ENCODE peak calls at places on chromosome 21, in nine cellular contexts. One of them, this sample, is unnamed.

GRCh38 chr21:28089599-28090421 is 902.9 kb downstream of the LTN1 start:
- DNase-seq in Calu3: peak; percentile 25
- DNase-seq in stimulated activated CD8-positive, alpha-beta memory T cell treated with anti-CD3 and anti-CD28 coated beads, Interleukin-4, amount 100 ng/mL, for 1 hour: no peak
- DNase-seq in NCI-H510A: no peak
- DNase-seq in frontal cortex: no peak
- DNase-seq in tibial nerve: no peak
- DNase-seq in naive thymus-derived CD8-positive, alpha-beta T cell: no peak
- DNase-seq in substantia nigra: no peak
- DNase-seq in stimulated activated CD4-positive, alpha-beta T cell treated with anti-CD3 and anti-CD28 coated beads, Interleukin-1b, Interleukin-23, amount 100 ng/mL, for 1 hour: no peak
- DNase-seq in this sample: no peak

GRCh38 chr21:42108554-42108885 is 37.4 kb downstream of the UMODL1 start:
- DNase-seq in substantia nigra: no peak
- DNase-seq in Calu3: no peak
- DNase-seq in tibial nerve: no peak
- DNase-seq in stimulated activated CD4-positive, alpha-beta T cell treated with anti-CD3 and anti-CD28 coated beads, Interleukin-1b, Interleukin-23, amount 100 ng/mL, for 1 hour: no peak
- DNase-seq in stimulated activated CD8-positive, alpha-beta memory T cell treated with anti-CD3 and anti-CD28 coated beads, Interleukin-4, amount 100 ng/mL, for 1 hour: no peak
- DNase-seq in NCI-H510A: no peak
- DNase-seq in naive thymus-derived CD8-positive, alpha-beta T cell: no peak
- DNase-seq in frontal cortex: no peak
- DNase-seq in this sample: peak; percentile 92

GRCh38 chr21:30072496-30072895 is 94.1 kb downstream of the CLDN17 start:
- DNase-seq in tibial nerve: no peak
- DNase-seq in NCI-H510A: no peak
- DNase-seq in stimulated activated CD4-positive, alpha-beta T cell treated with anti-CD3 and anti-CD28 coated beads, Interleukin-1b, Interleukin-23, amount 100 ng/mL, for 1 hour: no peak
- DNase-seq in frontal cortex: no peak
- DNase-seq in naive thymus-derived CD8-positive, alpha-beta T cell: no peak
- DNase-seq in Calu3: peak; percentile 46
- DNase-seq in substantia nigra: no peak
- DNase-seq in stimulated activated CD8-positive, alpha-beta memory T cell treated with anti-CD3 and anti-CD28 coated beads, Interleukin-4, amount 100 ng/mL, for 1 hour: no peak
- DNase-seq in this sample: no peak

GRCh38 chr21:26887241-26887640 is 42.0 kb upstream of the ADAMTS1 start:
- DNase-seq in substantia nigra: no peak
- DNase-seq in stimulated activated CD4-positive, alpha-beta T cell treated with anti-CD3 and anti-CD28 coated beads, Interleukin-1b, Interleukin-23, amount 100 ng/mL, for 1 hour: no peak
- DNase-seq in NCI-H510A: no peak
- DNase-seq in Calu3: no peak
- DNase-seq in stimulated activated CD8-positive, alpha-beta memory T cell treated with anti-CD3 and anti-CD28 coated beads, Interleukin-4, amount 100 ng/mL, for 1 hour: no peak
- DNase-seq in naive thymus-derived CD8-positive, alpha-beta T cell: no peak
- DNase-seq in tibial nerve: no peak
- DNase-seq in frontal cortex: no peak
- DNase-seq in this sample: no peak

GRCh38 chr21:35927262-35927661 is 133.1 kb downstream of the SETD4 start:
- DNase-seq in stimulated activated CD8-positive, alpha-beta memory T cell treated with anti-CD3 and anti-CD28 coated beads, Interleukin-4, amount 100 ng/mL, for 1 hour: no peak
- DNase-seq in naive thymus-derived CD8-positive, alpha-beta T cell: no peak
- DNase-seq in frontal cortex: no peak
- DNase-seq in stimulated activated CD4-positive, alpha-beta T cell treated with anti-CD3 and anti-CD28 coated beads, Interleukin-1b, Interleukin-23, amount 100 ng/mL, for 1 hour: no peak
- DNase-seq in substantia nigra: no peak
- DNase-seq in Calu3: no peak
- DNase-seq in NCI-H510A: peak; percentile 62
- DNase-seq in tibial nerve: no peak
- DNase-seq in this sample: no peak

GRCh38 chr21:26041441-26042180 is 129.0 kb downstream of the APP start:
- DNase-seq in stimulated activated CD4-positive, alpha-beta T cell treated with anti-CD3 and anti-CD28 coated beads, Interleukin-1b, Interleukin-23, amount 100 ng/mL, for 1 hour: no peak
- DNase-seq in substantia nigra: no peak
- DNase-seq in naive thymus-derived CD8-positive, alpha-beta T cell: no peak
- DNase-seq in frontal cortex: no peak
- DNase-seq in Calu3: no peak
- DNase-seq in stimulated activated CD8-positive, alpha-beta memory T cell treated with anti-CD3 and anti-CD28 coated beads, Interleukin-4, amount 100 ng/mL, for 1 hour: no peak
- DNase-seq in NCI-H510A: no peak
- DNase-seq in tibial nerve: no peak
- DNase-seq in this sample: no peak

GRCh38 chr21:34938079-34938764 is 110.9 kb downstream of the RUNX1 start:
- DNase-seq in NCI-H510A: no peak
- DNase-seq in naive thymus-derived CD8-positive, alpha-beta T cell: no peak
- DNase-seq in frontal cortex: no peak
- DNase-seq in tibial nerve: no peak
- DNase-seq in stimulated activated CD8-positive, alpha-beta memory T cell treated with anti-CD3 and anti-CD28 coated beads, Interleukin-4, amount 100 ng/mL, for 1 hour: no peak
- DNase-seq in stimulated activated CD4-positive, alpha-beta T cell treated with anti-CD3 and anti-CD28 coated beads, Interleukin-1b, Interleukin-23, amount 100 ng/mL, for 1 hour: no peak
- DNase-seq in substantia nigra: no peak
- DNase-seq in Calu3: no peak
- DNase-seq in this sample: no peak

GRCh38 chr21:29953072-29953471 is 13.3 kb upstream of the GRIK1 start:
- DNase-seq in Calu3: no peak
- DNase-seq in stimulated activated CD4-positive, alpha-beta T cell treated with anti-CD3 and anti-CD28 coated beads, Interleukin-1b, Interleukin-23, amount 100 ng/mL, for 1 hour: no peak
- DNase-seq in frontal cortex: no peak
- DNase-seq in tibial nerve: no peak
- DNase-seq in naive thymus-derived CD8-positive, alpha-beta T cell: no peak
- DNase-seq in substantia nigra: no peak
- DNase-seq in NCI-H510A: no peak
- DNase-seq in stimulated activated CD8-positive, alpha-beta memory T cell treated with anti-CD3 and anti-CD28 coated beads, Interleukin-4, amount 100 ng/mL, for 1 hour: no peak
- DNase-seq in this sample: no peak

GRCh38 chr21:45972716-45973474 is 8.7 kb upstream of the COL6A1 start:
- DNase-seq in Calu3: no peak
- DNase-seq in stimulated activated CD4-positive, alpha-beta T cell treated with anti-CD3 and anti-CD28 coated beads, Interleukin-1b, Interleukin-23, amount 100 ng/mL, for 1 hour: no peak
- DNase-seq in stimulated activated CD8-positive, alpha-beta memory T cell treated with anti-CD3 and anti-CD28 coated beads, Interleukin-4, amount 100 ng/mL, for 1 hour: no peak
- DNase-seq in tibial nerve: peak; percentile 63
- DNase-seq in substantia nigra: no peak
- DNase-seq in NCI-H510A: no peak
- DNase-seq in naive thymus-derived CD8-positive, alpha-beta T cell: no peak
- DNase-seq in frontal cortex: no peak
- DNase-seq in this sample: no peak

GRCh38 chr21:34020005-34020847 is 53.2 kb upstream of the MRPS6 start:
- DNase-seq in substantia nigra: no peak
- DNase-seq in Calu3: no peak
- DNase-seq in stimulated activated CD4-positive, alpha-beta T cell treated with anti-CD3 and anti-CD28 coated beads, Interleukin-1b, Interleukin-23, amount 100 ng/mL, for 1 hour: no peak
- DNase-seq in stimulated activated CD8-positive, alpha-beta memory T cell treated with anti-CD3 and anti-CD28 coated beads, Interleukin-4, amount 100 ng/mL, for 1 hour: no peak
- DNase-seq in naive thymus-derived CD8-positive, alpha-beta T cell: no peak
- DNase-seq in frontal cortex: no peak
- DNase-seq in tibial nerve: no peak
- DNase-seq in NCI-H510A: peak; percentile 15
- DNase-seq in this sample: no peak

GRCh38 chr21:20882462-20883415 is 115.5 kb upstream of the NCAM2 start:
- DNase-seq in stimulated activated CD4-positive, alpha-beta T cell treated with anti-CD3 and anti-CD28 coated beads, Interleukin-1b, Interleukin-23, amount 100 ng/mL, for 1 hour: no peak
- DNase-seq in stimulated activated CD8-positive, alpha-beta memory T cell treated with anti-CD3 and anti-CD28 coated beads, Interleukin-4, amount 100 ng/mL, for 1 hour: no peak
- DNase-seq in NCI-H510A: no peak
- DNase-seq in tibial nerve: no peak
- DNase-seq in frontal cortex: no peak
- DNase-seq in substantia nigra: no peak
- DNase-seq in Calu3: peak; percentile 3
- DNase-seq in naive thymus-derived CD8-positive, alpha-beta T cell: no peak
- DNase-seq in this sample: no peak

GRCh38 chr21:45224189-45224938 is 63.3 kb downstream of the POFUT2 start:
- DNase-seq in stimulated activated CD8-positive, alpha-beta memory T cell treated with anti-CD3 and anti-CD28 coated beads, Interleukin-4, amount 100 ng/mL, for 1 hour: peak; percentile 43
- DNase-seq in stimulated activated CD4-positive, alpha-beta T cell treated with anti-CD3 and anti-CD28 coated beads, Interleukin-1b, Interleukin-23, amount 100 ng/mL, for 1 hour: peak; percentile 29
- DNase-seq in frontal cortex: no peak
- DNase-seq in substantia nigra: no peak
- DNase-seq in tibial nerve: no peak
- DNase-seq in Calu3: no peak
- DNase-seq in naive thymus-derived CD8-positive, alpha-beta T cell: peak; percentile 10
- DNase-seq in NCI-H510A: no peak
- DNase-seq in this sample: peak; percentile 84

GRCh38 chr21:31974454-31974985 is 101.7 kb downstream of the HUNK start:
- DNase-seq in frontal cortex: no peak
- DNase-seq in substantia nigra: no peak
- DNase-seq in stimulated activated CD4-positive, alpha-beta T cell treated with anti-CD3 and anti-CD28 coated beads, Interleukin-1b, Interleukin-23, amount 100 ng/mL, for 1 hour: no peak
- DNase-seq in naive thymus-derived CD8-positive, alpha-beta T cell: peak; percentile 69
- DNase-seq in Calu3: no peak
- DNase-seq in tibial nerve: no peak
- DNase-seq in NCI-H510A: no peak
- DNase-seq in stimulated activated CD8-positive, alpha-beta memory T cell treated with anti-CD3 and anti-CD28 coated beads, Interleukin-4, amount 100 ng/mL, for 1 hour: no peak
- DNase-seq in this sample: no peak

GRCh38 chr21:45228171-45228641 is 59.5 kb downstream of the POFUT2 start:
- DNase-seq in Calu3: peak; percentile 12
- DNase-seq in tibial nerve: no peak
- DNase-seq in naive thymus-derived CD8-positive, alpha-beta T cell: peak; percentile 29
- DNase-seq in frontal cortex: no peak
- DNase-seq in NCI-H510A: no peak
- DNase-seq in substantia nigra: no peak
- DNase-seq in stimulated activated CD4-positive, alpha-beta T cell treated with anti-CD3 and anti-CD28 coated beads, Interleukin-1b, Interleukin-23, amount 100 ng/mL, for 1 hour: peak; percentile 32
- DNase-seq in stimulated activated CD8-positive, alpha-beta memory T cell treated with anti-CD3 and anti-CD28 coated beads, Interleukin-4, amount 100 ng/mL, for 1 hour: peak; percentile 59
- DNase-seq in this sample: no peak

GRCh38 chr21:43919871-43920801 is 55.1 kb downstream of the AGPAT3 start:
- DNase-seq in tibial nerve: no peak
- DNase-seq in NCI-H510A: no peak
- DNase-seq in Calu3: no peak
- DNase-seq in frontal cortex: no peak
- DNase-seq in naive thymus-derived CD8-positive, alpha-beta T cell: no peak
- DNase-seq in substantia nigra: no peak
- DNase-seq in stimulated activated CD8-positive, alpha-beta memory T cell treated with anti-CD3 and anti-CD28 coated beads, Interleukin-4, amount 100 ng/mL, for 1 hour: no peak
- DNase-seq in stimulated activated CD4-positive, alpha-beta T cell treated with anti-CD3 and anti-CD28 coated beads, Interleukin-1b, Interleukin-23, amount 100 ng/mL, for 1 hour: no peak
- DNase-seq in this sample: peak; percentile 90

GRCh38 chr21:34989337-34990151 is 59.6 kb downstream of the RUNX1 start:
- DNase-seq in tibial nerve: no peak
- DNase-seq in frontal cortex: no peak
- DNase-seq in Calu3: no peak
- DNase-seq in stimulated activated CD8-positive, alpha-beta memory T cell treated with anti-CD3 and anti-CD28 coated beads, Interleukin-4, amount 100 ng/mL, for 1 hour: no peak
- DNase-seq in substantia nigra: no peak
- DNase-seq in NCI-H510A: no peak
- DNase-seq in naive thymus-derived CD8-positive, alpha-beta T cell: no peak
- DNase-seq in stimulated activated CD4-positive, alpha-beta T cell treated with anti-CD3 and anti-CD28 coated beads, Interleukin-1b, Interleukin-23, amount 100 ng/mL, for 1 hour: no peak
- DNase-seq in this sample: no peak

GRCh38 chr21:44532165-44532564 is 7.8 kb downstream of the KRTAP10-1 start:
- DNase-seq in stimulated activated CD4-positive, alpha-beta T cell treated with anti-CD3 and anti-CD28 coated beads, Interleukin-1b, Interleukin-23, amount 100 ng/mL, for 1 hour: no peak
- DNase-seq in stimulated activated CD8-positive, alpha-beta memory T cell treated with anti-CD3 and anti-CD28 coated beads, Interleukin-4, amount 100 ng/mL, for 1 hour: no peak
- DNase-seq in tibial nerve: no peak
- DNase-seq in frontal cortex: no peak
- DNase-seq in Calu3: no peak
- DNase-seq in naive thymus-derived CD8-positive, alpha-beta T cell: no peak
- DNase-seq in NCI-H510A: no peak
- DNase-seq in substantia nigra: no peak
- DNase-seq in this sample: peak; percentile 57

GRCh38 chr21:42112857-42113256 is 41.7 kb downstream of the UMODL1 start:
- DNase-seq in naive thymus-derived CD8-positive, alpha-beta T cell: no peak
- DNase-seq in Calu3: no peak
- DNase-seq in tibial nerve: no peak
- DNase-seq in stimulated activated CD8-positive, alpha-beta memory T cell treated with anti-CD3 and anti-CD28 coated beads, Interleukin-4, amount 100 ng/mL, for 1 hour: no peak
- DNase-seq in NCI-H510A: no peak
- DNase-seq in stimulated activated CD4-positive, alpha-beta T cell treated with anti-CD3 and anti-CD28 coated beads, Interleukin-1b, Interleukin-23, amount 100 ng/mL, for 1 hour: no peak
- DNase-seq in frontal cortex: no peak
- DNase-seq in substantia nigra: no peak
- DNase-seq in this sample: peak; percentile 2

GRCh38 chr21:41726058-41726558 is 40.7 kb downstream of the RIPK4 start:
- DNase-seq in frontal cortex: no peak
- DNase-seq in NCI-H510A: no peak
- DNase-seq in Calu3: no peak
- DNase-seq in naive thymus-derived CD8-positive, alpha-beta T cell: no peak
- DNase-seq in stimulated activated CD4-positive, alpha-beta T cell treated with anti-CD3 and anti-CD28 coated beads, Interleukin-1b, Interleukin-23, amount 100 ng/mL, for 1 hour: no peak
- DNase-seq in stimulated activated CD8-positive, alpha-beta memory T cell treated with anti-CD3 and anti-CD28 coated beads, Interleukin-4, amount 100 ng/mL, for 1 hour: no peak
- DNase-seq in substantia nigra: no peak
- DNase-seq in tibial nerve: no peak
- DNase-seq in this sample: peak; percentile 86

GRCh38 chr21:20306836-20307235 is 691.4 kb upstream of the NCAM2 start:
- DNase-seq in substantia nigra: no peak
- DNase-seq in tibial nerve: no peak
- DNase-seq in Calu3: no peak
- DNase-seq in stimulated activated CD4-positive, alpha-beta T cell treated with anti-CD3 and anti-CD28 coated beads, Interleukin-1b, Interleukin-23, amount 100 ng/mL, for 1 hour: no peak
- DNase-seq in NCI-H510A: no peak
- DNase-seq in frontal cortex: no peak
- DNase-seq in naive thymus-derived CD8-positive, alpha-beta T cell: no peak
- DNase-seq in stimulated activated CD8-positive, alpha-beta memory T cell treated with anti-CD3 and anti-CD28 coated beads, Interleukin-4, amount 100 ng/mL, for 1 hour: no peak
- DNase-seq in this sample: no peak

GRCh38 chr21:26572668-26573381 is at the start of gene CYYR1:
- DNase-seq in frontal cortex: no peak
- DNase-seq in substantia nigra: no peak
- DNase-seq in tibial nerve: no peak
- DNase-seq in naive thymus-derived CD8-positive, alpha-beta T cell: no peak
- DNase-seq in stimulated activated CD4-positive, alpha-beta T cell treated with anti-CD3 and anti-CD28 coated beads, Interleukin-1b, Interleukin-23, amount 100 ng/mL, for 1 hour: no peak
- DNase-seq in stimulated activated CD8-positive, alpha-beta memory T cell treated with anti-CD3 and anti-CD28 coated beads, Interleukin-4, amount 100 ng/mL, for 1 hour: no peak
- DNase-seq in NCI-H510A: no peak
- DNase-seq in Calu3: no peak
- DNase-seq in this sample: no peak

GRCh38 chr21:42451941-42452340 is 44.1 kb downstream of the RSPH1 start:
- DNase-seq in tibial nerve: no peak
- DNase-seq in NCI-H510A: no peak
- DNase-seq in Calu3: no peak
- DNase-seq in substantia nigra: no peak
- DNase-seq in frontal cortex: no peak
- DNase-seq in stimulated activated CD8-positive, alpha-beta memory T cell treated with anti-CD3 and anti-CD28 coated beads, Interleukin-4, amount 100 ng/mL, for 1 hour: no peak
- DNase-seq in stimulated activated CD4-positive, alpha-beta T cell treated with anti-CD3 and anti-CD28 coated beads, Interleukin-1b, Interleukin-23, amount 100 ng/mL, for 1 hour: no peak
- DNase-seq in naive thymus-derived CD8-positive, alpha-beta T cell: no peak
- DNase-seq in this sample: no peak

GRCh38 chr21:16468191-16468590 is 738.4 kb downstream of the USP25 start:
- DNase-seq in stimulated activated CD4-positive, alpha-beta T cell treated with anti-CD3 and anti-CD28 coated beads, Interleukin-1b, Interleukin-23, amount 100 ng/mL, for 1 hour: no peak
- DNase-seq in NCI-H510A: no peak
- DNase-seq in naive thymus-derived CD8-positive, alpha-beta T cell: no peak
- DNase-seq in frontal cortex: no peak
- DNase-seq in substantia nigra: no peak
- DNase-seq in stimulated activated CD8-positive, alpha-beta memory T cell treated with anti-CD3 and anti-CD28 coated beads, Interleukin-4, amount 100 ng/mL, for 1 hour: no peak
- DNase-seq in tibial nerve: no peak
- DNase-seq in Calu3: no peak
- DNase-seq in this sample: no peak

GRCh38 chr21:43731891-43732711 is 13.2 kb downstream of the PDXK start:
- DNase-seq in Calu3: no peak
- DNase-seq in frontal cortex: no peak
- DNase-seq in substantia nigra: no peak
- DNase-seq in stimulated activated CD4-positive, alpha-beta T cell treated with anti-CD3 and anti-CD28 coated beads, Interleukin-1b, Interleukin-23, amount 100 ng/mL, for 1 hour: no peak
- DNase-seq in stimulated activated CD8-positive, alpha-beta memory T cell treated with anti-CD3 and anti-CD28 coated beads, Interleukin-4, amount 100 ng/mL, for 1 hour: no peak
- DNase-seq in naive thymus-derived CD8-positive, alpha-beta T cell: no peak
- DNase-seq in NCI-H510A: no peak
- DNase-seq in tibial nerve: no peak
- DNase-seq in this sample: no peak